ENCODE peak calls at places on chromosomes 16 and 17, in seven cellular contexts. J is AG08396; Q is activated naive CD8-positive, alpha-beta T cell treated with anti-CD3 and anti-CD28 coated beads, Interleukin-2, amount 50 U/mL, for 24 hours; M is HFFc6; X is activated CD4-positive, alpha-beta T cell treated with anti-CD3 and anti-CD28 coated beads for 24 hours; C is astrocyte of the cerebellum; S is HAP-1. I is an unnamed sample.
A peak's percentile ranks its signal among the peaks of the same experiment; 100 is the strongest.

GRCh38 chr17:82051776-82052637 is at the start of the genes GPS1 and RFNG:
- DNase-seq in J (peak; percentile 92), Q (peak; percentile 91), M (no peak), X (peak; percentile 82), C (no peak), S (peak; percentile 86), I (no peak)

GRCh38 chr17:57755479-57756070 is 10.5 kb upstream of the CCDC182 start:
- DNase-seq in J (peak; percentile 16), Q (no peak), M (no peak), X (no peak), C (no peak), S (no peak), I (no peak)

GRCh38 chr17:5669191-5669590 is 84.9 kb upstream of the NLRP1 start:
- DNase-seq in J (no peak), Q (no peak), M (no peak), X (no peak), C (no peak), S (no peak), I (no peak)

GRCh38 chr16:17224859-17225258 is 245.9 kb downstream of the XYLT1 start:
- DNase-seq in J (peak; percentile 35), Q (peak; percentile 23), M (peak; percentile 57), X (no peak), C (peak; percentile 74), S (no peak), I (peak; percentile 71)

GRCh38 chr17:29930399-29931010 is 477 bp upstream of the SSH2 start:
- DNase-seq in J (peak; percentile 10), Q (no peak), M (no peak), X (no peak), C (no peak), S (peak; percentile 37), I (no peak)

GRCh38 chr17:2837147-2837561 is 40.9 kb downstream of the RAP1GAP2 start:
- DNase-seq in J (no peak), Q (peak; percentile 49), M (no peak), X (no peak), C (no peak), S (no peak), I (no peak)

GRCh38 chr16:66899945-66900688 is 18.6 kb downstream of the CDH16 start:
- DNase-seq in J (peak; percentile 72), Q (no peak), M (peak; percentile 60), X (no peak), C (no peak), S (peak; percentile 60), I (peak; percentile 53)

GRCh38 chr17:7440113-7440822 is 956 bp downstream of the FGF11 start:
- DNase-seq in J (no peak), Q (peak; percentile 64), M (no peak), X (peak; percentile 48), C (no peak), S (peak; percentile 31), I (no peak)

GRCh38 chr17:56549501-56549900 is 44.0 kb upstream of the NOG start:
- DNase-seq in J (no peak), Q (no peak), M (no peak), X (no peak), C (no peak), S (no peak), I (no peak)

GRCh38 chr17:79808763-79809529 is 12.1 kb upstream of the CBX8 start:
- DNase-seq in J (no peak), Q (no peak), M (no peak), X (no peak), C (no peak), S (no peak), I (no peak)

GRCh38 chr17:77036841-77037381 is 103.9 kb upstream of the SEC14L1 start:
- DNase-seq in J (no peak), Q (no peak), M (no peak), X (no peak), C (no peak), S (peak; percentile 68), I (no peak)

GRCh38 chr17:36730095-36730808 is 128.9 kb downstream of the MRM1 start:
- DNase-seq in J (no peak), Q (no peak), M (no peak), X (no peak), C (no peak), S (no peak), I (no peak)

GRCh38 chr16:69762843-69763556 is 868 bp downstream of the WWP2 start:
- DNase-seq in J (peak; percentile 38), Q (no peak), M (peak; percentile 46), X (no peak), C (no peak), S (no peak), I (no peak)

GRCh38 chr16:67392301-67393059 is 818 bp downstream of the TPPP3 start:
- DNase-seq in J (no peak), Q (no peak), M (no peak), X (no peak), C (no peak), S (no peak), I (no peak)

GRCh38 chr17:882827-883585 is 96.6 kb downstream of the NXN start:
- DNase-seq in J (peak; percentile 31), Q (no peak), M (no peak), X (no peak), C (no peak), S (peak; percentile 66), I (no peak)